ENCODE peak calls at places on chromosomes 4 and X, in six cellular contexts. M, G, Z, Y, W and F are unnamed samples.

GRCh38 chr4:134216436-134216835 is 14.8 kb upstream of the PABPC4L start:
- DNase-seq in M (no peak), G (no peak), Z (no peak), Y (no peak), W (no peak), F (no peak)

GRCh38 chrX:12372111-12372510 is 233.8 kb downstream of the FRMPD4 start:
- DNase-seq in M (no peak), G (no peak), Z (no peak), Y (no peak), W (no peak), F (peak)

GRCh38 chr4:53644607-53645006 is 53.3 kb upstream of the LNX1 start:
- DNase-seq in M (no peak), G (peak), Z (no peak), Y (peak), W (no peak), F (peak)

GRCh38 chrX:22652596-22652995 is 347.2 kb upstream of the DDX53 start:
- DNase-seq in M (no peak), G (no peak), Z (no peak), Y (peak), W (no peak), F (peak)

GRCh38 chr4:20254517-20255250 is 3.0 kb downstream of the SLIT2 start:
- DNase-seq in M (no peak), G (peak), Z (no peak), Y (no peak), W (peak), F (peak)

GRCh38 chr4:8176547-8177399 is 18.2 kb upstream of the ABLIM2 start:
- DNase-seq in M (peak), G (no peak), Z (peak), Y (peak), W (no peak), F (peak)

GRCh38 chr4:144611850-144612249 is 34.1 kb upstream of the HHIP start:
- DNase-seq in M (no peak), G (no peak), Z (no peak), Y (peak), W (no peak), F (peak)

GRCh38 chrX:2607113-2607512 is 84.0 kb upstream of the CD99 start:
- DNase-seq in M (no peak), G (no peak), Z (no peak), Y (no peak), W (no peak), F (no peak)

GRCh38 chrX:85903692-85904471 is 143.5 kb downstream of the CHM start:
- DNase-seq in M (no peak), G (no peak), Z (no peak), Y (no peak), W (no peak), F (no peak)

GRCh38 chrX:134172588-134173259 is 64.3 kb upstream of the CCDC160 start:
- DNase-seq in M (peak), G (no peak), Z (peak), Y (peak), W (no peak), F (peak)

GRCh38 chr4:8905236-8905772 is 33.7 kb upstream of the HMX1 start:
- DNase-seq in M (no peak), G (peak), Z (no peak), Y (no peak), W (peak), F (no peak)

GRCh38 chrX:87517571-87518141 is at the start of gene KLHL4:
- DNase-seq in M (no peak), G (no peak), Z (no peak), Y (no peak), W (no peak), F (no peak)

GRCh38 chr4:179097741-179098140 is 1655.5 kb upstream of the AGA start:
- DNase-seq in M (no peak), G (no peak), Z (no peak), Y (no peak), W (no peak), F (peak)

GRCh38 chr4:144583658-144584057 is 62.3 kb upstream of the HHIP start:
- DNase-seq in M (no peak), G (no peak), Z (no peak), Y (no peak), W (no peak), F (no peak)

GRCh38 chr4:157057187-157057586 is 18.8 kb upstream of the GLRB start:
- DNase-seq in M (no peak), G (no peak), Z (no peak), Y (no peak), W (no peak), F (no peak)

GRCh38 chrX:134622056-134622812 is 36.0 kb downstream of the PLAC1 start:
- DNase-seq in M (no peak), G (no peak), Z (no peak), Y (no peak), W (no peak), F (peak)

GRCh38 chr4:126777649-126778048 is 855.1 kb upstream of the INTU start:
- DNase-seq in M (no peak), G (no peak), Z (no peak), Y (no peak), W (no peak), F (no peak)

GRCh38 chr4:2721586-2721985 is 34.5 kb downstream of the TNIP2 start:
- DNase-seq in M (no peak), G (no peak), Z (no peak), Y (no peak), W (no peak), F (no peak)

GRCh38 chr4:86482851-86483490 is 111.1 kb upstream of the PTPN13 start:
- DNase-seq in M (no peak), G (no peak), Z (no peak), Y (no peak), W (no peak), F (no peak)

GRCh38 chr4:113636877-113637276 is 124.7 kb downstream of the CAMK2D start:
- DNase-seq in M (peak), G (no peak), Z (peak), Y (no peak), W (no peak), F (no peak)

GRCh38 chr4:78481180-78481579 is 70.4 kb upstream of the ANXA3 start:
- DNase-seq in M (no peak), G (no peak), Z (no peak), Y (no peak), W (no peak), F (no peak)

GRCh38 chr4:16065066-16065465 is 18.8 kb downstream of the PROM1 start:
- DNase-seq in M (no peak), G (no peak), Z (no peak), Y (no peak), W (no peak), F (no peak)

GRCh38 chrX:102651242-102651967 is at the start of gene GPRASP1:
- DNase-seq in M (peak), G (peak), Z (peak), Y (peak), W (peak), F (peak)

GRCh38 chr4:183146478-183146877 is 47.4 kb downstream of the WWC2 start:
- DNase-seq in M (no peak), G (no peak), Z (no peak), Y (no peak), W (no peak), F (no peak)

GRCh38 chr4:85672959-85673358 is 198.0 kb downstream of the ARHGAP24 start:
- DNase-seq in M (no peak), G (no peak), Z (no peak), Y (no peak), W (no peak), F (no peak)

GRCh38 chr4:28287837-28288236 is 1427.2 kb downstream of the STIM2 start:
- DNase-seq in M (no peak), G (no peak), Z (no peak), Y (no peak), W (no peak), F (peak)

GRCh38 chrX:104310084-104310483 is 55.4 kb upstream of the ESX1 start:
- DNase-seq in M (no peak), G (no peak), Z (no peak), Y (no peak), W (no peak), F (no peak)

GRCh38 chrX:74493806-74494205 is 72.5 kb downstream of the SLC16A2 start:
- DNase-seq in M (no peak), G (no peak), Z (no peak), Y (no peak), W (no peak), F (no peak)

GRCh38 chr4:7854697-7855370 is 84.8 kb downstream of the AFAP1 start:
- DNase-seq in M (no peak), G (no peak), Z (peak), Y (no peak), W (no peak), F (no peak)

GRCh38 chrX:20461576-20461975 is 194.9 kb upstream of the RPS6KA3 start:
- DNase-seq in M (no peak), G (no peak), Z (no peak), Y (no peak), W (no peak), F (no peak)

GRCh38 chr4:7842384-7843279 is 97.0 kb downstream of the AFAP1 start:
- DNase-seq in M (no peak), G (no peak), Z (no peak), Y (peak), W (peak), F (no peak)

GRCh38 chrX:140762061-140762460 is 52.5 kb downstream of the LINC00632 start:
- DNase-seq in M (no peak), G (no peak), Z (no peak), Y (peak), W (no peak), F (peak)
- TF ChIP-seq CTCF in M (peak), G (peak), Z (peak), Y (no peak), W (no peak), F (peak)

GRCh38 chr4:173521474-173522159 is 8.4 kb downstream of the HAND2 start:
- DNase-seq in M (no peak), G (no peak), Z (no peak), Y (no peak), W (peak), F (no peak)
- TF ChIP-seq CTCF in M (no peak), G (no peak), Z (no peak), Y (peak), W (no peak), F (no peak)

DNA sequence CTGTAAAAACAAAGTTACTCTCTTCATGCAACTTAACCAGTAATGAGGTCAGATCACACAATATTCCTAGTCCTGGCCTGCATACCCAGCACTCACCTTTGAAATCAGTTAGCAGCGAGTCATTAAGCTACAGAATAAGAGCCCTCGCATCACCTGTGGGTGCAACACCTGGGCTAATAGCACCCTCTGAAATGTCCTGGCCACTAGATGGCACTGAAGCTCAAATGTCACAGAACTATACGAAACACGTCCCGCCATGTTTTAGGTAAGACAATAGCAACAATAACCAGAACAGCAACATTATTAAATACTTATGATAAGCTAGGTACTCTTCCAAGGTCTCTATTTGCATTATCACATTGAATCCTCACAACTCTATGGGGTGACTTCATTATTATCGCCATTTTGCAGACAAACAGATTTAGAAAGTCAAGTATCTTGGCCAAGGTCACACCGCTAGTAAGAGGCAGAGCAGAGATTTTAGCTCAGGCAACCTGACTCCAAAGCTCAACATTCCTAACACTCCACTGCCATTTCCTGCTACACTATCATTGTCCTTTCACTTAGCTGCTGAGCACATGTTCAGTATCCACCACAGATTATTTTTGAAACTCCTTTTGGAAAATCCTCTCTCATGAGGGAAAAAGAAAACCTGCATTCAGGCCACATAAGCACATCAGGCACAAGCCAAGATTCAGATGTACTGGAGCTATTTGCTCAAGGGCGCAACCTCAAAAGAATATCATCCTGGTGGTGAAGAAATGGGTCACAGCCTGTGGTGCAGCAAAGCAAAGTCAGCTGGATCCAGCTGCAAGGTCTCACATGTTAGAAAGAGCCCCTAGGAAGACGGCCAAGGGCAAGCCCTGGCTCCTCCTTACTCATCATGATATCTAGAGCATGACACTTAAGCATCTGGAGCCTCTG is 59.5 kb upstream of the KDR start:
- DNase-seq in M (no peak), G (no peak), Z (no peak), Y (peak), W (no peak), F (peak)
- TF ChIP-seq CTCF in M (peak), G (no peak), Z (peak), Y (peak), W (no peak), F (peak)

DNA sequence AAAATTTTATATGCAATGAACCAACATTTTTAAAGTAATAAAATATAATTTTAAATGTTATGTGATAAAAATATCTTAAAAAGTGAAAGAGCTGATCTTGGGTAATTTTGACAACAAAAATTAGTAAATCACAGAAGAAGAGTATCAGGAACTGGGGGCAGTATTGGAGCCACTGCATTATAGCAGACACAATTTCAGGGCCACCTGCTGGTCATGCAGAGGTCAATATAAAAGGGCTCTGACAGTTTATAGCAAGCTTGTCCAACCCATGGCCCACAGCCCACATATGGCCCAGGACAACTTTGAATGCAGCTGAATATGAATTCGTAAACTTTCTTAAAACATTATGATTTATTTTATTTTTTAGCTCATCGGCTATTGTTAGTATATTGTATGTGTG is 13.0 kb upstream of the LEF1 start:
- DNase-seq in M (no peak), G (no peak), Z (no peak), Y (no peak), W (no peak), F (no peak)
- TF ChIP-seq CTCF in M (no peak), G (no peak), Z (peak), Y (no peak), W (no peak), F (no peak)

GRCh38 chrX:138775501-138775900 is 64.0 kb upstream of the FGF13 start:
- DNase-seq in M (no peak), G (no peak), Z (no peak), Y (no peak), W (no peak), F (no peak)

DNA sequence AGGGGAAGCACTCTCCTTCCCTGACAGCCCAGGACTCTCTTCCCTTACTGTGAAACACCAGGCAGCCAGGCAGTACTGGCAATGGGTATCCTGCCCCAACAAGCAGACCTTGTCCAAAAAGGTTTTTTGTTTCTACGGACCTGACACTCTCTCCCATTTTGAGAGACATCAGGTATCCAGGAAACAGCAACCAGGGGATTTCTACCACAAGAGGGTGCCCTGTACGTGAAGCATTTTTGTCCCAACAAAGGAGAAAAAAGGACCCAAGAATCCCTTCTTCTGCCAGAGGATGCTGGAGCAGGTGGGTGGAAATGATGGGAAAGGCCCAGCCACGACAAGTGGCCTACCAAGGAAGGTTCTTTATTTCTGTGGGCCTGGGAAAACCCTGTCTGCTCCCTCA is 65.7 kb upstream of the FGF13 start:
- DNase-seq in M (no peak), G (no peak), Z (no peak), Y (no peak), W (no peak), F (no peak)
- TF ChIP-seq CTCF in M (no peak), G (no peak), Z (no peak), Y (no peak), W (no peak), F (no peak)

GRCh38 chr4:139300431-139301142 is 718 bp upstream of the NAA15 start:
- DNase-seq in M (peak), G (no peak), Z (no peak), Y (peak), W (no peak), F (no peak)
- TF ChIP-seq CTCF in M (no peak), G (no peak), Z (no peak), Y (no peak), W (no peak), F (no peak)